ENCODE peak calls at places on chromosomes 12 and 14, in four cellular contexts. One of them, this sample, is unnamed.

GRCh38 chr14:80278293-80279037 is 67.2 kb upstream of the DIO2 start:
- DNase-seq in K562: no peak
- DNase-seq in IMR-90: peak
- DNase-seq in mesendoderm: no peak
- DNase-seq in this sample: no peak

GRCh38 chr14:102215522-102216250 is 76.0 kb downstream of the WDR20 start:
- DNase-seq in K562: no peak
- DNase-seq in mesendoderm: peak
- DNase-seq in IMR-90: peak
- DNase-seq in this sample: no peak

GRCh38 chr12:91565816-91566215 is 383.2 kb upstream of the DCN start:
- DNase-seq in mesendoderm: no peak
- DNase-seq in IMR-90: no peak
- DNase-seq in K562: no peak
- DNase-seq in this sample: no peak

GRCh38 chr14:54570651-54571415 is 3.9 kb downstream of the SAMD4A start:
- DNase-seq in IMR-90: peak
- DNase-seq in K562: no peak
- DNase-seq in mesendoderm: no peak
- DNase-seq in this sample: no peak

GRCh38 chr12:121796855-121797751 is 3.6 kb upstream of the RHOF start:
- DNase-seq in K562: peak
- DNase-seq in IMR-90: peak
- DNase-seq in mesendoderm: peak
- DNase-seq in this sample: no peak

GRCh38 chr12:68359669-68360068 is 27.5 kb upstream of the MDM1 start:
- DNase-seq in IMR-90: no peak
- DNase-seq in K562: no peak
- DNase-seq in mesendoderm: no peak
- DNase-seq in this sample: no peak

GRCh38 chr12:100267603-100268281 is 765 bp downstream of the SCYL2 start:
- DNase-seq in IMR-90: peak
- DNase-seq in K562: peak
- DNase-seq in mesendoderm: peak
- DNase-seq in this sample: no peak

GRCh38 chr12:132451172-132451835 is 38.6 kb upstream of the FBRSL1 start:
- DNase-seq in IMR-90: no peak
- DNase-seq in mesendoderm: no peak
- DNase-seq in K562: no peak
- DNase-seq in this sample: no peak

GRCh38 chr14:105489607-105490317 is 1.3 kb upstream of the TEDC1 start:
- DNase-seq in IMR-90: peak
- DNase-seq in K562: peak
- DNase-seq in mesendoderm: peak
- DNase-seq in this sample: peak

GRCh38 chr12:52122904-52123303 is 43.4 kb downstream of the SMIM41 start:
- DNase-seq in IMR-90: no peak
- DNase-seq in K562: no peak
- DNase-seq in mesendoderm: no peak
- DNase-seq in this sample: no peak

GRCh38 chr14:94548999-94549985 is 11.9 kb upstream of the SERPINA4 start:
- DNase-seq in IMR-90: peak
- DNase-seq in K562: peak
- DNase-seq in mesendoderm: peak
- DNase-seq in this sample: no peak

GRCh38 chr14:100862277-100862676 is 36.4 kb downstream of the MEG3 start:
- DNase-seq in K562: peak
- DNase-seq in IMR-90: peak
- DNase-seq in mesendoderm: no peak
- DNase-seq in this sample: no peak

GRCh38 chr12:62715086-62715786 is 219.7 kb downstream of the PPM1H start:
- DNase-seq in mesendoderm: no peak
- DNase-seq in K562: no peak
- DNase-seq in IMR-90: no peak
- DNase-seq in this sample: no peak

DNA sequence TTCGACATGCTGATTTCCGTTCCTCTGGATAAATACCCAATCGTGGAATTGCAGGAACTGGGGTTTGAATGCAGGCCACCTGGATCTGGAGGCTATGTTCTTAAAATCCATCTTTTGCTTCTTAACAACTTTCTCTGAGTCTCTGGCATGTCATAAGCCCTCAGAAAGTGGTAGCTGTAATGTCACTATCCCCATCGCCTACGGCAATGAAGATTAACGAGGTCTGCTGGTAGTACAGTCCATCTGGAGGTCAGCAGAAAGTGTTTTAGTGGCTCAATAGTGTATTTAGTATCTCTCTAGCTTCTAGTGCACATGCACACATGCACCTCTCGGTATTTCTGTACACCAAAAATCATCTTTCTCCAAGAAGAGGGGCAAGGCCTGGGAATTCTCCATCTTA is 130.3 kb upstream of the NOS1 start:
- DNase-seq in IMR-90: no peak
- DNase-seq in K562: no peak
- DNase-seq in mesendoderm: no peak
- DNase-seq in this sample: no peak
- H3K9ac ChIP-seq in IMR-90: no peak
- H3K9ac ChIP-seq in K562: no peak
- H3K9ac ChIP-seq in mesendoderm: no peak
- H3K9ac ChIP-seq in this sample: no peak

GRCh38 chr12:1670244-1670814 is 20.5 kb upstream of the ADIPOR2 start:
- DNase-seq in mesendoderm: no peak
- DNase-seq in K562: no peak
- DNase-seq in IMR-90: no peak
- DNase-seq in this sample: no peak
- H3K9ac ChIP-seq in mesendoderm: no peak
- H3K9ac ChIP-seq in K562: peak
- H3K9ac ChIP-seq in IMR-90: no peak
- H3K9ac ChIP-seq in this sample: no peak

GRCh38 chr12:93742086-93742934 is 65.1 kb downstream of the CRADD start:
- DNase-seq in IMR-90: peak
- DNase-seq in K562: peak
- DNase-seq in mesendoderm: peak
- DNase-seq in this sample: no peak

GRCh38 chr12:93741741-93742085 is 64.5 kb downstream of the CRADD start:
- DNase-seq in K562: no peak
- DNase-seq in mesendoderm: peak
- DNase-seq in IMR-90: no peak
- DNase-seq in this sample: no peak

GRCh38 chr12:93743229-93743998 is 66.2 kb downstream of the CRADD start:
- DNase-seq in IMR-90: no peak
- DNase-seq in mesendoderm: no peak
- DNase-seq in K562: peak
- DNase-seq in this sample: no peak

GRCh38 chr12:93738199-93739058 is 61.3 kb downstream of the CRADD start:
- DNase-seq in IMR-90: no peak
- DNase-seq in mesendoderm: no peak
- DNase-seq in K562: no peak
- DNase-seq in this sample: no peak

DNA sequence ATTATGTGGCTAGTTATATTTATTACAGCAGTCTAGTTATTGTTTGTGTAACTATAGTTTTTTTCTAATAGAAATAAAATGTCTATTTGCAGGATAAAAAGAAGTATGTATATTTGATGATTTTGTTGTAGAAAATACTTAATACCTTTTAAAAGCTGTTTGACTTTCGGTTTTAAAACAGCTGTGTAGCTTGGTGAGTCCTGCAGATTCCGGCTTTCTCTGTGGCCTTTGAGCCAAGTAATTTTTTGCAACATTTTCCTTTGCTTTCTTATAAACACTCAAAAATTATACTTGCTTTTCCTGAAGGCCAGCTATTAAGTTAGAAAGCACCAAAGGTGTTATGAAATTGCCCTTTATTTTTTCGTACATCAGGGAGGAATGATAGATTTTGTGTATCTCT is 63.5 kb downstream of the CRADD start:
- DNase-seq in IMR-90: peak
- DNase-seq in K562: no peak
- DNase-seq in mesendoderm: no peak
- DNase-seq in this sample: no peak
- H3K9ac ChIP-seq in IMR-90: peak
- H3K9ac ChIP-seq in K562: no peak
- H3K9ac ChIP-seq in mesendoderm: no peak
- H3K9ac ChIP-seq in this sample: no peak

GRCh38 chr12:94721173-94721572 is 70.8 kb upstream of the TMCC3 start:
- DNase-seq in mesendoderm: no peak
- DNase-seq in K562: no peak
- DNase-seq in IMR-90: no peak
- DNase-seq in this sample: no peak
- H3K9ac ChIP-seq in mesendoderm: no peak
- H3K9ac ChIP-seq in K562: no peak
- H3K9ac ChIP-seq in IMR-90: no peak
- H3K9ac ChIP-seq in this sample: no peak

DNA sequence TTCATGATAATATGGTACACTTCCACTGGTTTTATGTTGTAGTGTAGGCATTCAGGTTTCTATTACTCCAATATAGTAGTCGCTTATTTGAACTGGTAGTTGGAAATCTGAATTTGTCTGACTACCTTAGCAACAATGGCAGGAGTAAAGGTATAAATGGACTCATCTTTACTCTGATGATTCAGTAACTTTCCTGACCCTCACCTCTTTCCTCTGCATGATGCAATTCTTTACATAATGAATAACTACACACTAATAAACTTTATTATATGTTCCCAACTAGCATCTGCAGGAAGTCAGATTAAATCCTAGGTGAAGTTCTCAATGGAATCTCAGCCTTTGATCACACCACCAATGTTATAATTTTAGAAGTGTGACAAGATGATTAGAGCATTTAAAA is 70.5 kb upstream of the ATP2B1 start:
- DNase-seq in mesendoderm: no peak
- DNase-seq in K562: no peak
- DNase-seq in IMR-90: no peak
- DNase-seq in this sample: no peak
- H3K9ac ChIP-seq in mesendoderm: no peak
- H3K9ac ChIP-seq in K562: no peak
- H3K9ac ChIP-seq in IMR-90: no peak
- H3K9ac ChIP-seq in this sample: no peak

GRCh38 chr12:28066879-28067278 is 94.3 kb upstream of the PTHLH start:
- DNase-seq in K562: no peak
- DNase-seq in mesendoderm: no peak
- DNase-seq in IMR-90: no peak
- DNase-seq in this sample: no peak

GRCh38 chr12:28065889-28066630 is 93.5 kb upstream of the PTHLH start:
- DNase-seq in IMR-90: no peak
- DNase-seq in mesendoderm: no peak
- DNase-seq in K562: no peak
- DNase-seq in this sample: no peak

GRCh38 chr12:28065374-28065773 is 92.8 kb upstream of the PTHLH start:
- DNase-seq in K562: no peak
- DNase-seq in IMR-90: no peak
- DNase-seq in mesendoderm: no peak
- DNase-seq in this sample: no peak

GRCh38 chr12:28063355-28063885 is 90.9 kb upstream of the PTHLH start:
- DNase-seq in mesendoderm: no peak
- DNase-seq in IMR-90: no peak
- DNase-seq in K562: no peak
- DNase-seq in this sample: no peak

GRCh38 chr12:28068467-28068866 is 95.9 kb upstream of the PTHLH start:
- DNase-seq in IMR-90: no peak
- DNase-seq in mesendoderm: no peak
- DNase-seq in K562: no peak
- DNase-seq in this sample: no peak
- H3K9ac ChIP-seq in IMR-90: no peak
- H3K9ac ChIP-seq in mesendoderm: no peak
- H3K9ac ChIP-seq in K562: no peak
- H3K9ac ChIP-seq in this sample: no peak

DNA sequence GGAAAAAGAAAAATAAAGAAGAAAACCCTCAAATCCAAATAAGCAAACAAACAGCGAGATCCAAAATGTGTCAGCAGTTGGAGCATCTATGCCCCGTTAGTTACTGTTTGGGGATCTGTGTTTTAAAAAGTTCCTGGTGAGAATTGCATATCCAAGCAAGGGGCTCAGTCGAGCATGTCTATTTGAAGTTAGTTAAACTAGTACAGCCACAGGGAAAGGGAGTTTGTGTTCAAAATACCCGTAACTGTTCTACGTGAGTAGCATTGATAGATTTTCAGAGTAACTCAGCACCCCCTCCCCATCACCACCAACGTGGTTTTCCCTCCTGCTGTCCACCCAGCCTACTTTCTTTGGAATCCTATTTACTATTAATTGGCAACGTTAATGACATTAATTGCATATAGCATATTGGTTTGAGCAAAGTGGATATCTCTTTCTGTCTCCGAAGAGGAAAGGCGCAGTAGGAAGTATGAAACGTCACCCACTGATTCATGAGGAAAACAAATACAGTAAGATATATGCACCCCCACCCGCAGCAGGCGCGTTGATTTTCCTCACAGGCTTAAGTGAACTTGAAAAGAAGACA is 1.5 kb downstream of the NPAS3 start:
- DNase-seq in K562: no peak
- DNase-seq in mesendoderm: no peak
- DNase-seq in IMR-90: no peak
- DNase-seq in this sample: peak
- H3K9ac ChIP-seq in K562: no peak
- H3K9ac ChIP-seq in mesendoderm: peak
- H3K9ac ChIP-seq in IMR-90: no peak
- H3K9ac ChIP-seq in this sample: peak

GRCh38 chr12:54412348-54412747 is 6.7 kb downstream of the ITGA5 start:
- DNase-seq in IMR-90: no peak
- DNase-seq in mesendoderm: no peak
- DNase-seq in K562: no peak
- DNase-seq in this sample: no peak

GRCh38 chr12:54412786-54413185 is 6.3 kb downstream of the ITGA5 start:
- DNase-seq in K562: no peak
- DNase-seq in IMR-90: no peak
- DNase-seq in mesendoderm: no peak
- DNase-seq in this sample: no peak

GRCh38 chr12:54409267-54409666 is 9.8 kb downstream of the ITGA5 start:
- DNase-seq in mesendoderm: no peak
- DNase-seq in IMR-90: no peak
- DNase-seq in K562: no peak
- DNase-seq in this sample: no peak

GRCh38 chr12:54413284-54414190 is 5.5 kb downstream of the ITGA5 start:
- DNase-seq in IMR-90: no peak
- DNase-seq in mesendoderm: peak
- DNase-seq in K562: no peak
- DNase-seq in this sample: no peak

DNA sequence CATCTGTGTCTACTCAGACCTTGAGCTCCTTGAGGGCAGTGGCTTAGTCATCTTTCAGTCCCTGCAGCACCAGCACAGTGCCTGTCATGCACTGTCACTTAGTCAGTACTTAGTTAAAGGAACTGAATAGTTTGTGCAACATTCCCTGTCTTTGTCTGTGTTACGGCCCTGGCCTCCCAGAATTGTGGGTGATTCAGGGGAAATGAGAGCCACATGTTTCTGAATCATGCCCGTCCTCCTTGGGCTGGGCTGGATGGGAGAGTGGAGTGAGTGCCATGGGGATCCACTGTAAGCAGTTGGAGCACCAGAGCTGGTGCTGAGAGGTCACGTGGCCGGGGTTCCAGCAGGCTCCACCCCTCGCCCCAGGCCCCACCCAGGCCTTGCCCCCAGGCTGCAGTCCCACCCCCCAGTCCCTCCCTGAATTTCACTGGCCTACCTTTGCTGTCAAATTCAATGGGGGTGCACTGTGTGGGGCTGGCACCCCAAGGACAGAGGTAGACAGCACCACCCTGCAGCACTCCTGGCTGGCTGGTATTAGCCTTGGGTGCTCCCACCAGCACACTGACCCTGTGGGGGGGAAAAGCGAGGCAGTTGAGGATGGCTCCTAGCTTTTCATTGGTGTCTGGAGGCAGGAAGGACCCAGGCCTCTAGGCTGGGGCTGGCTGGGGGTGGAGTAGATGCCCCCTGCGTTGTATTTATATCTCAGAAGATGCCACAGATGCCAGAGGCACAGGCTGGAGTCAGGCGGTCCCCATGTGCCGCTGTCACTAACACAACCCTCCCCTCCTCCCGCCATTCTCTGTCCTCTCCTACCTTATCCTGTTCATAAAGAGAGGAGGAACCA is 7.4 kb downstream of the ITGA5 start:
- DNase-seq in mesendoderm: no peak
- DNase-seq in IMR-90: peak
- DNase-seq in K562: peak
- DNase-seq in this sample: no peak
- H3K9ac ChIP-seq in mesendoderm: peak
- H3K9ac ChIP-seq in IMR-90: no peak
- H3K9ac ChIP-seq in K562: peak
- H3K9ac ChIP-seq in this sample: no peak